ENCODE peak calls at places on chromosomes 16 and 17, in eight cellular contexts. K is neural progenitor cell, F is HCT116, M is hepatocyte, Y is PC-3, T is OCI-LY7, Z is SK-N-SH, G is GM23338. Q is an unnamed sample.

GRCh38 chr16:19506965-19507364 is 14.9 kb downstream of the GDE1 start:
- DNase-seq in M (no peak), F (no peak), Y (no peak), G (no peak), K (no peak), Z (no peak), T (no peak), Q (no peak)

GRCh38 chr16:74035816-74036215 is 260.8 kb upstream of the PSMD7 start:
- DNase-seq in Y (peak; percentile 1), Z (peak; percentile 62), T (peak; percentile 4), M (peak; percentile 16), G (peak; percentile 49), F (peak; percentile 7), K (peak; percentile 52), Q (peak; percentile 30)

GRCh38 chr17:72651988-72652387 is 440.5 kb downstream of the SLC39A11 start:
- DNase-seq in T (peak; percentile 19), Z (no peak), G (no peak), F (no peak), K (no peak), M (no peak), Y (no peak), Q (no peak)

GRCh38 chr17:29613371-29613837 is 9.3 kb downstream of the CORO6 start:
- DNase-seq in T (peak; percentile 74), K (peak; percentile 96), Z (peak; percentile 35), Y (no peak), F (no peak), G (peak; percentile 96), M (peak; percentile 90), Q (peak; percentile 91)

GRCh38 chr17:65022751-65023421 is 33.7 kb downstream of the GNA13 start:
- DNase-seq in F (peak; percentile 32), Y (peak; percentile 97), M (no peak), T (no peak), G (no peak), Z (no peak), K (no peak), Q (peak; percentile 69)

GRCh38 chr16:23501291-23501690 is 9.0 kb downstream of the GGA2 start:
- DNase-seq in Y (no peak), T (no peak), Z (no peak), M (no peak), F (no peak), K (no peak), G (no peak), Q (no peak)

GRCh38 chr16:69804283-69804682 is 42.2 kb downstream of the WWP2 start:
- DNase-seq in Z (no peak), T (no peak), Y (no peak), G (no peak), M (no peak), F (no peak), K (no peak), Q (peak; percentile 16)

GRCh38 chr17:17525331-17525730 is 29.1 kb upstream of the RASD1 start:
- DNase-seq in F (no peak), M (no peak), T (no peak), G (no peak), Y (no peak), K (no peak), Z (no peak), Q (no peak)

GRCh38 chr17:39627170-39627716 is 491 bp downstream of the PPP1R1B start:
- DNase-seq in G (no peak), Y (no peak), K (peak; percentile 54), T (no peak), Z (peak; percentile 62), F (no peak), M (no peak), Q (no peak)

GRCh38 chr16:49635591-49636581 is 220.0 kb downstream of the ZNF423 start:
- DNase-seq in Y (no peak), F (no peak), M (no peak), Z (no peak), G (no peak), T (no peak), K (no peak), Q (no peak)

GRCh38 chr16:85173981-85174751 is 61.9 kb upstream of the CIBAR2 start:
- DNase-seq in Y (peak; percentile 91), M (peak; percentile 80), T (no peak), K (peak; percentile 51), Z (peak; percentile 80), G (peak; percentile 68), F (peak; percentile 33), Q (peak; percentile 93)

GRCh38 chr16:75620326-75621169 is 2.5 kb downstream of the ADAT1 start:
- DNase-seq in F (no peak), Z (no peak), K (no peak), G (no peak), M (no peak), T (no peak), Y (no peak), Q (no peak)

DNA sequence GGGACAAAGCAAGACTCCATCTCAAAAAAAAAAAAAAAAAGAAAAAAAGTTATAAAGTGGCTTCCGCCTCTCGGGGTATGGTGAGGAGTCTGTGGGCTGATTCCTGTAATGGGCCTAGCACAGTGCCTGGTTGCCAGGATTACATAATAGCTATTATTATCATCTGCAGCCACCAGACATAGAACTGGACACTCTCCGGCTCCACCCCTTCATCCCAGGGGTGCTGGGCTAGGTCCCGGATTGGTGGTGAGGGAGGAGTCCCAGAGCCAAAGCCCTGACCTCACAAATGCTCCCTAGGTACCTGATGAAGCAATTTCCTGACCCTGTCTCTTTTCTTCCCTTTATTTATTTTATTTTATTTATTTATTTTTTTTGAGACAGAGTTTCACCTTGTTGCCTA is 11.6 kb upstream of the ADGRG1 start:
- DNase-seq in T (no peak), K (no peak), Z (peak; percentile 17), M (no peak), G (no peak), F (no peak), Y (no peak), Q (no peak)
- TF ChIP-seq EZH2phosphoT487 in T (no peak), K (no peak), Z (no peak), M (no peak), G (no peak), F (no peak), Y (no peak), Q (no peak)

GRCh38 chr17:2191785-2192184 is 111.8 kb downstream of the SMG6 start:
- DNase-seq in M (no peak), Y (no peak), K (no peak), T (no peak), G (no peak), F (no peak), Z (no peak), Q (no peak)
- H3K27ac ChIP-seq in M (peak overlapping the region; percentile 61), Y (peak overlapping the region; percentile 75), K (no peak overlapping the region), T (no peak overlapping the region), G (no peak overlapping the region), F (peak overlapping the region; percentile 56), Z (peak overlapping the region; percentile 88), Q (peak overlapping the region; percentile 85)

GRCh38 chr17:57135026-57135747 is 50.1 kb downstream of the AKAP1 start:
- DNase-seq in M (no peak), F (no peak), K (no peak), Y (no peak), G (no peak), Z (peak; percentile 62), T (no peak), Q (no peak)
- H3K4me3 ChIP-seq in M (no peak overlapping the region), F (no peak overlapping the region), K (no peak overlapping the region), Y (no peak overlapping the region), G (no peak overlapping the region), Z (no peak overlapping the region), T (no peak overlapping the region), Q (no peak overlapping the region)

GRCh38 chr16:78460428-78460827 is 361.0 kb downstream of the WWOX start:
- DNase-seq in Y (peak; percentile 42), Z (no peak), G (no peak), T (no peak), F (no peak), K (no peak), M (peak; percentile 26), Q (no peak)

GRCh38 chr16:78458588-78458987 is 359.1 kb downstream of the WWOX start:
- DNase-seq in Z (no peak), F (no peak), T (no peak), M (no peak), Y (no peak), K (no peak), G (peak; percentile 59), Q (no peak)

GRCh38 chr16:78461087-78461486 is 361.6 kb downstream of the WWOX start:
- DNase-seq in F (no peak), K (no peak), Z (no peak), Y (peak; percentile 1), T (no peak), M (no peak), G (no peak), Q (no peak)

GRCh38 chr16:78452030-78452429 is 352.6 kb downstream of the WWOX start:
- DNase-seq in Y (peak; percentile 21), K (no peak), M (no peak), G (no peak), F (no peak), T (no peak), Z (no peak), Q (no peak)

DNA sequence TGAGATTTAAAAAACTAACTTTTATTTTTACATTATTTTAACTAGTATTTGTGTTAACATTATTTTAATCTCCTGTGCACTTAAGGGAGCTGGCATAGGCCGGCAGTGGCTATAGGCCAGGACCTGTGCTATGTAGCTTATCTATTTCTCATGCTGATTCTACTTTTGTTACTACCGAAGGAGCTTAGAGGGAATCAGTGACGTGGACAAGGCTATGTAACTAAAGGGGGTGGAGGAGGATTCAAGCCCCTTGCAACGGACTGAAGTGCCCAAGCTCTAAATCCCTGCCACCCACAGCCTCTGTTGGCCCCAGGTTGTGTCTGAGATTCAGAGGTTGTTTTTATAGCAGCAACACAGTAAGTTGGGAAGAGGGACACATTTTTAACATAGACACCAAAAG is 356.4 kb downstream of the WWOX start:
- DNase-seq in Z (no peak), G (no peak), K (peak; percentile 71), Y (no peak), T (no peak), F (no peak), M (no peak), Q (no peak)
- TF ChIP-seq EZH2phosphoT487 in Z (no peak), G (no peak), K (no peak), Y (no peak), T (no peak), F (no peak), M (no peak), Q (no peak)

DNA sequence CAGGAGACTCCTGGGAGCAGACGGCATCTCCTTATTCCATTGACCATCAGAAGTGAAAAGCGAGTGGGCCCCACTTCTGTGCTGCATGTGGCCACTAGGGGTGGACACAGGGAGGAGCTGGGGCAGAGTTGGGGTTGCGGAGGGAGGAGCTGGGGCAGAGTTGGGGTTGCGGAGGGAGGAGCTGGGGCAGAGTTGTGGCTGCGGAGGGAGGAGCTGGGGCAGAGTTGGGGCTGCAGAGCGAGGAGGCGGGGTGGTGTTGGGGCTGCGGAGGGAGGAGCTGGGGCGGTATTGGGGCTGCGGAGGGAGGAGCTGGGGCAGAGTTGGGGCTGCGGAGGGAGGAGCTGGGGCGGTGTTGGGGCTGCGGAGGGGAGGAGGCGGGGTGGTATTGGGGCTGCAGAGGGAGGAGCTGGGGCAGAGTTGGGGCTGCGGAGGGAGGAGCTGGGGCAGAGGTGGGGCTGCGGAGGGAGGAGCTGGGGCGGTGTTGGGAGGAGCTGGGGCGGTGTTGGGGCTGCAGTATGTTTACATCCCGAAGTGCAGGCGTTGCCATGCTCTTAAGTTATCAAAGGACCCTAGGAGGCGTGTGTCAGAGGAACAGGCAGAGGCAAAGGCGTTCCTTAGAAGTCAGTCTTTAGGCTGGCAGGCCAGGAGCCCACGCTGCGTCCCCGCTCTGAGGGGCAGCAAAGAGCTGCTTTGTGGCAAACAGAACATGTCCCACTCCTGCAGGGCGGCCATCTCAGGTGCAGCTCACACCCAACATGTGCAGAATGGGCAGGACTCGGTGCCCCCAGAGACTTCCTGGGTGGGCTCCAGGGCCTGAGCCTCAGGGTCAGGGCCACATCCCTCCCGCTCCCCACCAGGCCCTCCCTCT is 76.0 kb downstream of the ZNF778 start:
- DNase-seq in Z (no peak), Y (no peak), G (peak; percentile 95), T (no peak), M (no peak), F (no peak), K (peak; percentile 52), Q (no peak)
- H3K27ac ChIP-seq in Z (no peak overlapping the region), Y (no peak overlapping the region), G (peak overlapping the region; percentile 100), T (no peak overlapping the region), M (no peak overlapping the region), F (no peak overlapping the region), K (no peak overlapping the region), Q (no peak overlapping the region)